ENCODE peak calls at places on chromosomes 2 and 18, in five cellular contexts. K, U, A, Z and W are unnamed samples.

GRCh38 chr2:9264301-9264700 is 57.7 kb downstream of the ASAP2 start:
- DNase-seq in U (no peak), A (no peak), Z (no peak), K (no peak), W (no peak)

GRCh38 chr2:25421289-25421688 is 79.6 kb upstream of the DNMT3A start:
- DNase-seq in U (no peak), Z (no peak), A (no peak), K (no peak), W (no peak)

GRCh38 chr2:236177967-236178909 is 10.1 kb upstream of the GBX2 start:
- DNase-seq in U (no peak), A (no peak), Z (no peak), K (peak; percentile 75), W (no peak)

GRCh38 chr2:163877316-163877715 is 141.5 kb upstream of the FIGN start:
- DNase-seq in U (no peak), Z (no peak), K (peak; percentile 0), A (no peak), W (no peak)

GRCh38 chr2:6948081-6949008 is 31.1 kb downstream of the RNF144A start:
- DNase-seq in A (no peak), U (no peak), Z (no peak), K (no peak), W (no peak)

GRCh38 chr18:67520276-67521035 is 3.9 kb upstream of the DSEL start:
- DNase-seq in U (no peak), K (no peak), A (peak; percentile 44), Z (no peak), W (no peak)

GRCh38 chr18:27922780-27923179 is 254.2 kb downstream of the CDH2 start:
- DNase-seq in K (no peak), U (no peak), A (no peak), Z (no peak), W (no peak)

GRCh38 chr2:151762694-151763093 is 28.4 kb upstream of the NEB start:
- DNase-seq in Z (no peak), A (no peak), K (no peak), U (no peak), W (no peak)

GRCh38 chr2:19128148-19128547 is 230.3 kb downstream of the OSR1 start:
- DNase-seq in A (no peak), U (no peak), Z (no peak), K (no peak), W (no peak)